ENCODE peak calls at places on chromosome 1, in ten cellular contexts. G is GM06990; X is NT2/D1; F is GDM1; R is choroid plexus epithelial cell; N is NCI-H1092; K is RWPE2; J is activated CD8-positive, alpha-beta T cell treated with anti-CD3 and anti-CD28 coated beads for 36 hours; C is aorta; D is activated CD4-positive, alpha-beta T cell treated with anti-CD3 and anti-CD28 coated beads for 24 hours. A is an unnamed sample.

GRCh38 chr1:92134331-92134730 is 54.2 kb downstream of the BTBD8 start:
- DNase-seq in G (no peak), J (no peak), R (no peak), C (no peak), D (no peak), F (no peak), N (no peak), X (no peak), K (no peak), A (no peak)

GRCh38 chr1:45023663-45024062 is 11.6 kb downstream of the UROD start:
- DNase-seq in C (no peak), X (no peak), F (no peak), R (no peak), D (no peak), N (no peak), J (no peak), K (no peak), G (no peak), A (no peak)

GRCh38 chr1:61332196-61332753 is 249.9 kb downstream of the NFIA start:
- DNase-seq in C (no peak), F (no peak), R (no peak), D (no peak), X (no peak), J (peak; percentile 55), N (no peak), G (peak; percentile 51), K (no peak), A (no peak)

GRCh38 chr1:14486401-14487110 is 111.9 kb upstream of the KAZN start:
- DNase-seq in F (no peak), N (no peak), G (no peak), K (peak; percentile 84), X (no peak), R (peak; percentile 56), C (peak; percentile 75), D (no peak), J (no peak), A (no peak)

GRCh38 chr1:204125759-204126351 is 26.0 kb downstream of the ETNK2 start:
- DNase-seq in C (no peak), J (no peak), X (no peak), F (no peak), N (no peak), D (no peak), K (no peak), R (no peak), G (no peak), A (no peak)

GRCh38 chr1:32761253-32761877 is 55.8 kb downstream of the YARS1 start:
- DNase-seq in K (peak; percentile 87), X (no peak), J (peak; percentile 81), G (no peak), N (no peak), F (no peak), C (no peak), D (no peak), R (peak; percentile 90), A (no peak)

GRCh38 chr1:31548899-31549806 is 27.2 kb upstream of the TINAGL1 start:
- DNase-seq in X (peak; percentile 93), D (peak; percentile 85), C (peak; percentile 89), K (no peak), J (peak; percentile 94), F (peak; percentile 44), R (peak; percentile 92), N (peak; percentile 87), G (peak; percentile 67), A (peak; percentile 84)

GRCh38 chr1:152880316-152880715 is 2.2 kb downstream of the SMCP start:
- DNase-seq in N (no peak), D (no peak), R (no peak), G (no peak), K (no peak), J (no peak), X (no peak), F (no peak), C (no peak), A (no peak)

GRCh38 chr1:22903113-22903512 is 69.6 kb downstream of the LACTBL1 start:
- DNase-seq in K (no peak), R (no peak), D (no peak), J (no peak), N (no peak), F (no peak), C (no peak), G (no peak), X (no peak), A (no peak)

GRCh38 chr1:14259191-14259757 is 339.2 kb upstream of the KAZN start:
- DNase-seq in J (no peak), F (no peak), D (no peak), K (no peak), G (no peak), C (peak; percentile 71), R (peak; percentile 44), N (no peak), X (no peak), A (no peak)

GRCh38 chr1:12610305-12610935 is 7.6 kb downstream of the DHRS3 start:
- DNase-seq in G (no peak), X (no peak), N (no peak), D (no peak), C (no peak), F (no peak), R (no peak), K (no peak), J (no peak), A (no peak)

GRCh38 chr1:16072095-16072494 is 1.4 kb downstream of the FAM131C start:
- DNase-seq in J (no peak), F (no peak), C (no peak), K (no peak), N (no peak), D (no peak), R (no peak), X (no peak), G (no peak), A (no peak)

GRCh38 chr1:225549821-225550220 is 103.1 kb downstream of the ENAH start:
- DNase-seq in R (no peak), G (no peak), D (no peak), J (no peak), K (no peak), X (no peak), N (no peak), F (no peak), C (no peak), A (no peak)

GRCh38 chr1:167474191-167474641 is 44.1 kb downstream of the CD247 start:
- DNase-seq in K (no peak), X (no peak), F (no peak), R (no peak), C (no peak), J (peak; percentile 72), G (no peak), N (no peak), D (no peak), A (no peak)

GRCh38 chr1:149899460-149900284 is at the start of gene BOLA1:
- DNase-seq in F (no peak), C (peak; percentile 97), K (peak; percentile 93), N (peak; percentile 95), G (peak; percentile 86), X (peak; percentile 66), J (peak; percentile 92), R (peak; percentile 94), D (peak; percentile 61), A (peak; percentile 60)

GRCh38 chr1:94398356-94398755 is 19.8 kb upstream of the ABCD3 start:
- DNase-seq in D (no peak), N (no peak), R (peak; percentile 76), K (no peak), C (no peak), F (no peak), G (no peak), J (no peak), X (no peak), A (no peak)

GRCh38 chr1:21397813-21398188 is 42.1 kb upstream of the NBPF3 start:
- DNase-seq in D (no peak), C (no peak), N (peak; percentile 9), X (peak; percentile 8), G (peak; percentile 21), R (no peak), F (no peak), K (no peak), J (peak; percentile 41), A (no peak)

GRCh38 chr1:58390051-58390450 is 156.5 kb downstream of the OMA1 start:
- DNase-seq in X (no peak), D (no peak), C (no peak), F (no peak), G (no peak), N (no peak), K (no peak), R (no peak), J (no peak), A (no peak)

GRCh38 chr1:231421616-231421970 is 494 bp downstream of the EGLN1 start:
- DNase-seq in G (no peak), K (no peak), F (no peak), C (peak; percentile 66), N (peak; percentile 57), X (peak; percentile 28), J (peak; percentile 48), D (peak; percentile 11), R (peak; percentile 54), A (no peak)

GRCh38 chr1:67880056-67880601 is 46.9 kb upstream of the GNG12 start:
- DNase-seq in C (no peak), X (no peak), R (peak; percentile 87), K (no peak), D (no peak), N (peak; percentile 82), G (no peak), F (no peak), J (no peak), A (no peak)

GRCh38 chr1:47030170-47030805 is 6.8 kb downstream of the CYP4X1 start:
- DNase-seq in X (no peak), J (no peak), K (no peak), D (no peak), G (no peak), F (no peak), N (no peak), C (no peak), R (peak; percentile 30), A (no peak)

GRCh38 chr1:153540394-153541361 is at the start of gene S100A5:
- DNase-seq in X (no peak), J (peak; percentile 70), G (no peak), C (peak; percentile 46), R (no peak), N (no peak), K (peak; percentile 34), F (peak; percentile 63), D (no peak), A (no peak)

GRCh38 chr1:30752651-30752908 is 5.0 kb downstream of the LAPTM5 start:
- DNase-seq in N (no peak), R (no peak), X (no peak), F (no peak), G (no peak), C (no peak), J (no peak), D (no peak), K (no peak), A (no peak)

GRCh38 chr1:227945891-227946623 is 1.7 kb downstream of the WNT9A start:
- DNase-seq in R (peak; percentile 44), K (peak; percentile 77), N (no peak), D (no peak), G (no peak), X (no peak), F (no peak), C (peak; percentile 73), J (no peak), A (no peak)

GRCh38 chr1:2021550-2021949 is 2.4 kb downstream of the GABRD start:
- DNase-seq in R (no peak), J (no peak), C (no peak), K (peak; percentile 52), D (no peak), N (no peak), X (no peak), F (no peak), G (no peak), A (no peak)